ENCODE peak calls at places on chromosomes 4 and X, in five cellular contexts. One of them, this sample, is unnamed.

GRCh38 chr4:154622598-154622997 is 10.1 kb upstream of the FGG start:
- DNase-seq in fibroblast of the aortic adventitia: peak
- DNase-seq in cardiac muscle cell: peak
- DNase-seq in HCT116: peak
- DNase-seq in mucosa of descending colon: peak
- DNase-seq in this sample: no peak

GRCh38 chr4:57442241-57442640 is 332.1 kb upstream of the IGFBP7 start:
- DNase-seq in mucosa of descending colon: no peak
- DNase-seq in HCT116: no peak
- DNase-seq in cardiac muscle cell: no peak
- DNase-seq in fibroblast of the aortic adventitia: no peak
- DNase-seq in this sample: no peak

GRCh38 chr4:48375651-48376291 is 34.4 kb downstream of the SLAIN2 start:
- DNase-seq in mucosa of descending colon: peak
- DNase-seq in fibroblast of the aortic adventitia: peak
- DNase-seq in cardiac muscle cell: no peak
- DNase-seq in HCT116: peak
- DNase-seq in this sample: no peak

GRCh38 chr4:141329174-141329569 is 108.5 kb downstream of the ZNF330 start:
- DNase-seq in cardiac muscle cell: no peak
- DNase-seq in fibroblast of the aortic adventitia: peak
- DNase-seq in mucosa of descending colon: no peak
- DNase-seq in HCT116: no peak
- DNase-seq in this sample: no peak

GRCh38 chr4:7210818-7211217 is 18.5 kb downstream of the SORCS2 start:
- DNase-seq in mucosa of descending colon: no peak
- DNase-seq in fibroblast of the aortic adventitia: peak
- DNase-seq in cardiac muscle cell: no peak
- DNase-seq in HCT116: no peak
- DNase-seq in this sample: no peak

GRCh38 chr4:97720869-97721432 is 422.3 kb downstream of the STPG2 start:
- DNase-seq in cardiac muscle cell: no peak
- DNase-seq in fibroblast of the aortic adventitia: peak
- DNase-seq in mucosa of descending colon: peak
- DNase-seq in HCT116: peak
- DNase-seq in this sample: no peak

GRCh38 chrX:153905481-153906095 is 1.1 kb downstream of the AVPR2 start:
- DNase-seq in cardiac muscle cell: no peak
- DNase-seq in HCT116: no peak
- DNase-seq in mucosa of descending colon: no peak
- DNase-seq in fibroblast of the aortic adventitia: no peak
- DNase-seq in this sample: no peak

GRCh38 chrX:265502-265901 is 15.7 kb upstream of the PLCXD1 start:
- DNase-seq in HCT116: no peak
- DNase-seq in mucosa of descending colon: no peak
- DNase-seq in cardiac muscle cell: no peak
- DNase-seq in fibroblast of the aortic adventitia: no peak
- DNase-seq in this sample: peak

GRCh38 chr4:74320559-74321118 is 12.4 kb downstream of the EPGN start:
- DNase-seq in fibroblast of the aortic adventitia: peak
- DNase-seq in mucosa of descending colon: peak
- DNase-seq in HCT116: peak
- DNase-seq in cardiac muscle cell: peak
- DNase-seq in this sample: no peak

GRCh38 chrX:41322821-41323603 is 10.9 kb upstream of the DDX3X start:
- DNase-seq in mucosa of descending colon: no peak
- DNase-seq in cardiac muscle cell: no peak
- DNase-seq in HCT116: no peak
- DNase-seq in fibroblast of the aortic adventitia: no peak
- DNase-seq in this sample: no peak

GRCh38 chrX:139823806-139824205 is 109.0 kb downstream of the ATP11C start:
- DNase-seq in cardiac muscle cell: no peak
- DNase-seq in mucosa of descending colon: no peak
- DNase-seq in fibroblast of the aortic adventitia: peak
- DNase-seq in HCT116: no peak
- DNase-seq in this sample: no peak

GRCh38 chr4:141301216-141301615 is 80.5 kb downstream of the ZNF330 start:
- DNase-seq in fibroblast of the aortic adventitia: peak
- DNase-seq in mucosa of descending colon: no peak
- DNase-seq in cardiac muscle cell: peak
- DNase-seq in HCT116: no peak
- DNase-seq in this sample: no peak

GRCh38 chr4:102438873-102439614 is 62.1 kb upstream of the NFKB1 start:
- DNase-seq in fibroblast of the aortic adventitia: peak
- DNase-seq in cardiac muscle cell: no peak
- DNase-seq in mucosa of descending colon: no peak
- DNase-seq in HCT116: no peak
- DNase-seq in this sample: no peak

GRCh38 chr4:140130677-140131076 is 23.3 kb downstream of the MAML3 start:
- DNase-seq in cardiac muscle cell: no peak
- DNase-seq in fibroblast of the aortic adventitia: peak
- DNase-seq in mucosa of descending colon: no peak
- DNase-seq in HCT116: peak
- DNase-seq in this sample: no peak

GRCh38 chrX:78650906-78651437 is 8.2 kb downstream of the RTL3 start:
- DNase-seq in fibroblast of the aortic adventitia: peak
- DNase-seq in mucosa of descending colon: no peak
- DNase-seq in cardiac muscle cell: no peak
- DNase-seq in HCT116: no peak
- DNase-seq in this sample: no peak

GRCh38 chr4:82469776-82470345 is 39.5 kb downstream of the ENOPH1 start:
- DNase-seq in fibroblast of the aortic adventitia: peak
- DNase-seq in cardiac muscle cell: no peak
- DNase-seq in mucosa of descending colon: no peak
- DNase-seq in HCT116: no peak
- DNase-seq in this sample: peak

GRCh38 chrX:100098660-100099375 is 311.3 kb downstream of the PCDH19 start:
- DNase-seq in cardiac muscle cell: no peak
- DNase-seq in HCT116: no peak
- DNase-seq in mucosa of descending colon: no peak
- DNase-seq in fibroblast of the aortic adventitia: peak
- DNase-seq in this sample: no peak

GRCh38 chrX:44308869-44309268 is 34.6 kb downstream of the EFHC2 start:
- DNase-seq in cardiac muscle cell: no peak
- DNase-seq in mucosa of descending colon: no peak
- DNase-seq in HCT116: no peak
- DNase-seq in fibroblast of the aortic adventitia: no peak
- DNase-seq in this sample: no peak

GRCh38 chr4:78565971-78566372 is 14.4 kb downstream of the ANXA3 start:
- DNase-seq in mucosa of descending colon: no peak
- DNase-seq in HCT116: peak
- DNase-seq in cardiac muscle cell: no peak
- DNase-seq in fibroblast of the aortic adventitia: peak
- DNase-seq in this sample: no peak

GRCh38 chr4:19380600-19380999 is 871.1 kb upstream of the SLIT2 start:
- DNase-seq in fibroblast of the aortic adventitia: no peak
- DNase-seq in cardiac muscle cell: no peak
- DNase-seq in mucosa of descending colon: no peak
- DNase-seq in HCT116: no peak
- DNase-seq in this sample: no peak

GRCh38 chrX:6052111-6052745 is 176.4 kb downstream of the NLGN4X start:
- DNase-seq in HCT116: no peak
- DNase-seq in fibroblast of the aortic adventitia: no peak
- DNase-seq in cardiac muscle cell: no peak
- DNase-seq in mucosa of descending colon: no peak
- DNase-seq in this sample: no peak

GRCh38 chrX:55007633-55008032 is 7.5 kb downstream of the APEX2 start:
- DNase-seq in fibroblast of the aortic adventitia: peak
- DNase-seq in cardiac muscle cell: no peak
- DNase-seq in mucosa of descending colon: peak
- DNase-seq in HCT116: no peak
- DNase-seq in this sample: no peak

GRCh38 chrX:10240918-10241317 is 84.1 kb downstream of the CLCN4 start:
- DNase-seq in fibroblast of the aortic adventitia: peak
- DNase-seq in cardiac muscle cell: no peak
- DNase-seq in mucosa of descending colon: no peak
- DNase-seq in HCT116: no peak
- DNase-seq in this sample: no peak

GRCh38 chrX:14798805-14799397 is 74.0 kb downstream of the FANCB start:
- DNase-seq in fibroblast of the aortic adventitia: no peak
- DNase-seq in HCT116: no peak
- DNase-seq in mucosa of descending colon: no peak
- DNase-seq in cardiac muscle cell: no peak
- DNase-seq in this sample: no peak

GRCh38 chr4:39032218-39033085 is at the start of gene TMEM156:
- DNase-seq in mucosa of descending colon: no peak
- DNase-seq in HCT116: no peak
- DNase-seq in cardiac muscle cell: no peak
- DNase-seq in fibroblast of the aortic adventitia: peak
- DNase-seq in this sample: no peak

GRCh38 chr4:188130355-188130754 is 8.9 kb upstream of the TRIML1 start:
- DNase-seq in HCT116: peak
- DNase-seq in cardiac muscle cell: no peak
- DNase-seq in mucosa of descending colon: no peak
- DNase-seq in fibroblast of the aortic adventitia: no peak
- DNase-seq in this sample: peak

GRCh38 chr4:105116616-105117319 is 29.9 kb upstream of the TET2 start:
- DNase-seq in HCT116: no peak
- DNase-seq in fibroblast of the aortic adventitia: no peak
- DNase-seq in mucosa of descending colon: no peak
- DNase-seq in cardiac muscle cell: peak
- DNase-seq in this sample: no peak

GRCh38 chr4:170190265-170190664 is 100.5 kb upstream of the AADAT start:
- DNase-seq in cardiac muscle cell: no peak
- DNase-seq in mucosa of descending colon: no peak
- DNase-seq in HCT116: no peak
- DNase-seq in fibroblast of the aortic adventitia: no peak
- DNase-seq in this sample: no peak

GRCh38 chr4:29311231-29311630 is 1408.9 kb upstream of the PCDH7 start:
- DNase-seq in cardiac muscle cell: no peak
- DNase-seq in fibroblast of the aortic adventitia: no peak
- DNase-seq in mucosa of descending colon: no peak
- DNase-seq in HCT116: no peak
- DNase-seq in this sample: no peak

DNA sequence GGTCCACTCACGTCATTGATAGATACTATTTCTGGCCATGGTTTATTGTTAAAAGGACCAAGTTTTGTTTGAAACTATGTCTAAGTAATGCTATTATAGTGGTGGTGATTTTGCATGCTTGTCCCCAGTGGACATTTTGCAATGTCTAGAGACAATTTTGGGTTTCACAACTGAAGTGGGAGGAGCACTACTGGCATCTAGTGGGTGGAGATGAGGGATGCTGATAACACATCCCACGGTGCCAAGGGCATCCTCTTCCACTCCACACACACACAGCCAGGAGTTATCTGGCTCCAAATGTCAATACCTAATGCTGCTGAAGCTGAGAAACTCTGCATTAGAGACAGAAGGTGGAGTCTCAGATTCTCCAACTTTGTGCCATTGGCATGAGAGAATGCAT is 131.2 kb downstream of the FRMPD4 start:
- DNase-seq in fibroblast of the aortic adventitia: peak
- DNase-seq in HCT116: no peak
- DNase-seq in cardiac muscle cell: no peak
- DNase-seq in mucosa of descending colon: no peak
- DNase-seq in this sample: no peak
- TF ChIP-seq CTCF in fibroblast of the aortic adventitia: no peak
- TF ChIP-seq CTCF in HCT116: no peak
- TF ChIP-seq CTCF in cardiac muscle cell: no peak
- TF ChIP-seq CTCF in mucosa of descending colon: no peak
- TF ChIP-seq CTCF in this sample: no peak

GRCh38 chr4:2071252-2071911 is 12.3 kb downstream of the NAT8L start:
- DNase-seq in cardiac muscle cell: no peak
- DNase-seq in HCT116: no peak
- DNase-seq in mucosa of descending colon: no peak
- DNase-seq in fibroblast of the aortic adventitia: no peak
- DNase-seq in this sample: no peak

GRCh38 chr4:2068566-2068965 is 9.4 kb downstream of the NAT8L start:
- DNase-seq in cardiac muscle cell: no peak
- DNase-seq in fibroblast of the aortic adventitia: no peak
- DNase-seq in mucosa of descending colon: no peak
- DNase-seq in HCT116: no peak
- DNase-seq in this sample: no peak

GRCh38 chr4:2070421-2071251 is 11.5 kb downstream of the NAT8L start:
- DNase-seq in fibroblast of the aortic adventitia: no peak
- DNase-seq in cardiac muscle cell: no peak
- DNase-seq in mucosa of descending colon: no peak
- DNase-seq in HCT116: no peak
- DNase-seq in this sample: no peak

GRCh38 chr4:2069161-2069971 is 10.2 kb downstream of the NAT8L start:
- DNase-seq in mucosa of descending colon: no peak
- DNase-seq in HCT116: no peak
- DNase-seq in fibroblast of the aortic adventitia: no peak
- DNase-seq in cardiac muscle cell: no peak
- DNase-seq in this sample: no peak

DNA sequence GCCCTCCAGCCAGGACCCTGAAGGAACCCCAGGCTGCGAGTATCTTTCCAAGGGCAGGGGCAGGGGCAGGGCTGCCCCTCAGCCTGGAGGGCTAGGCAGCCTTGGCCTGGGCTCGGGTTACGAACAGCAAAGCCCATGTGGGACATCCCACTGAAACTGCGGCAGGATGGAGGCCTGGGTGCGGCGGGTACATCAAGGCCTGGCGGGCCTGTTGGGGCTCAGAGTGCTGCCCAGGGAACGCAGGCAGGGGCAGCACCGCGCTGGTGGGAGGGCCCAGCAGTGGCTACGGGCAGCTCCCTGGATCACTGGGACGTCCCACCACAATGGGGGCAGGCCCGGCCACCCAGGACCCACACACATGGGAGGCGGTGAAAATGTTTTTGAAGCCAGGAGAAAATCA is 10.9 kb downstream of the NAT8L start:
- DNase-seq in cardiac muscle cell: no peak
- DNase-seq in mucosa of descending colon: no peak
- DNase-seq in fibroblast of the aortic adventitia: no peak
- DNase-seq in HCT116: no peak
- DNase-seq in this sample: no peak
- TF ChIP-seq CTCF in cardiac muscle cell: no peak
- TF ChIP-seq CTCF in mucosa of descending colon: no peak
- TF ChIP-seq CTCF in fibroblast of the aortic adventitia: no peak
- TF ChIP-seq CTCF in HCT116: no peak
- TF ChIP-seq CTCF in this sample: no peak

DNA sequence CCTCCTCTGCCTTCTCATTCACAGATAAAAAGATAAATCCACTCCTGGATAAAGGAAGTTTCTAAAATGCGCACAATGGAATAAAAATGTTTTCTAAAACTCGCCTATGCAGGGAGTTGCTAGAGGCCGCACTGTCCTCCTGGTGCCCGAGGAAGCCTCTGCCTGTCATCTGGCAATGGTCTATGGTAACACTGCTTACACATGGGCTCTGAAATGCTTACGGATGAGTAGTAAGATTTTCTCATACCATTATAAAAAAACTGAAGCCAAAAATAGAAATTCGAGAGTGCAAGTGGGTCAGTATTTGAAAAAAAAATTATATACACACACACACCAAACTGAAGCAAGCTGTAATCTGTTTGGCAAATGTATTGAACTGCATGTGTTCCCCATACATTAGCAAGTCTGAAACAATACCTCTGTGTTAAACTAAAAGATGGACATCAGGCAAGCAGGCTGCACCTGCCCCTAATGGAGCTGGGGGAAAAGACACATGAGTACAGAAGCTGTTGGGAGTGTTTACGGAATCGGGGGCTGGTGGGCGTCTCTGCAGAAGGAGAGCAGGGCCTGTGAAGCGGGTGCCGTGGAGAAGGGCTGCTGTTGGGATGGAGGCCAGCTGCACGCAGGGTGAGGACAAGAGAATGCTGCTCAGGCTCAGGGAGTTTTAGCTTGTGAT is 103.3 kb upstream of the FAT1 start:
- DNase-seq in HCT116: no peak
- DNase-seq in fibroblast of the aortic adventitia: no peak
- DNase-seq in cardiac muscle cell: no peak
- DNase-seq in mucosa of descending colon: no peak
- DNase-seq in this sample: no peak
- TF ChIP-seq CTCF in HCT116: no peak
- TF ChIP-seq CTCF in fibroblast of the aortic adventitia: no peak
- TF ChIP-seq CTCF in cardiac muscle cell: no peak
- TF ChIP-seq CTCF in mucosa of descending colon: no peak
- TF ChIP-seq CTCF in this sample: no peak

GRCh38 chr4:45453258-45453841 is 670.5 kb downstream of the GABRG1 start:
- DNase-seq in cardiac muscle cell: peak
- DNase-seq in HCT116: no peak
- DNase-seq in fibroblast of the aortic adventitia: no peak
- DNase-seq in mucosa of descending colon: no peak
- DNase-seq in this sample: no peak
- TF ChIP-seq CTCF in cardiac muscle cell: peak
- TF ChIP-seq CTCF in HCT116: no peak
- TF ChIP-seq CTCF in fibroblast of the aortic adventitia: no peak
- TF ChIP-seq CTCF in mucosa of descending colon: no peak
- TF ChIP-seq CTCF in this sample: peak